ENCODE peak calls at places on chromosomes 6 and 20, in five cellular contexts. One of them, this sample, is unnamed.

GRCh38 chr20:63635431-63636141 is 8.7 kb upstream of the GMEB2 start:
- DNase-seq in astrocyte of the spinal cord: no peak
- DNase-seq in H7: no peak
- DNase-seq in heart left ventricle: peak
- DNase-seq in GM12865: peak
- DNase-seq in this sample: no peak

GRCh38 chr6:14964901-14965300 is 281.0 kb upstream of the JARID2 start:
- DNase-seq in astrocyte of the spinal cord: no peak
- DNase-seq in H7: no peak
- DNase-seq in heart left ventricle: no peak
- DNase-seq in GM12865: no peak
- DNase-seq in this sample: no peak

GRCh38 chr6:159254186-159254585 is 85.0 kb downstream of the FNDC1 start:
- DNase-seq in astrocyte of the spinal cord: no peak
- DNase-seq in H7: no peak
- DNase-seq in heart left ventricle: no peak
- DNase-seq in GM12865: no peak
- DNase-seq in this sample: no peak

GRCh38 chr6:157966597-157966977 is 15.1 kb upstream of the SYNJ2 start:
- DNase-seq in astrocyte of the spinal cord: no peak
- DNase-seq in H7: peak
- DNase-seq in heart left ventricle: no peak
- DNase-seq in GM12865: no peak
- DNase-seq in this sample: no peak

GRCh38 chr20:53773792-53774371 is 180.2 kb upstream of the ZNF217 start:
- DNase-seq in astrocyte of the spinal cord: peak
- DNase-seq in H7: no peak
- DNase-seq in heart left ventricle: no peak
- DNase-seq in GM12865: no peak
- DNase-seq in this sample: no peak

GRCh38 chr20:63534831-63535651 is 2.1 kb downstream of the PTK6 start:
- DNase-seq in astrocyte of the spinal cord: no peak
- DNase-seq in H7: no peak
- DNase-seq in heart left ventricle: peak
- DNase-seq in GM12865: no peak
- DNase-seq in this sample: no peak

GRCh38 chr6:135182120-135182992 is 1.2 kb downstream of the MYB start:
- DNase-seq in astrocyte of the spinal cord: peak
- DNase-seq in H7: peak
- DNase-seq in heart left ventricle: no peak
- DNase-seq in GM12865: peak
- DNase-seq in this sample: no peak

GRCh38 chr6:75932067-75932466 is 140.4 kb downstream of the IMPG1 start:
- DNase-seq in astrocyte of the spinal cord: peak
- DNase-seq in H7: peak
- DNase-seq in heart left ventricle: peak
- DNase-seq in GM12865: peak
- DNase-seq in this sample: no peak

GRCh38 chr6:169933251-169933821 is 181.9 kb downstream of the ERMARD start:
- DNase-seq in astrocyte of the spinal cord: no peak
- DNase-seq in H7: peak
- DNase-seq in heart left ventricle: no peak
- DNase-seq in GM12865: no peak
- DNase-seq in this sample: no peak

GRCh38 chr6:145875496-145876244 is 61.1 kb upstream of the FBXO30 start:
- DNase-seq in astrocyte of the spinal cord: no peak
- DNase-seq in H7: no peak
- DNase-seq in heart left ventricle: no peak
- DNase-seq in GM12865: no peak
- DNase-seq in this sample: no peak

GRCh38 chr20:57657537-57658446 is 37.6 kb upstream of the ZBP1 start:
- DNase-seq in astrocyte of the spinal cord: no peak
- DNase-seq in H7: peak
- DNase-seq in heart left ventricle: peak
- DNase-seq in GM12865: no peak
- DNase-seq in this sample: peak

GRCh38 chr20:7585126-7585679 is 355.1 kb downstream of the HAO1 start:
- DNase-seq in astrocyte of the spinal cord: no peak
- DNase-seq in H7: no peak
- DNase-seq in heart left ventricle: no peak
- DNase-seq in GM12865: no peak
- DNase-seq in this sample: no peak

GRCh38 chr6:116572162-116572561 is 858 bp downstream of the RWDD1 start:
- DNase-seq in astrocyte of the spinal cord: peak
- DNase-seq in H7: peak
- DNase-seq in heart left ventricle: peak
- DNase-seq in GM12865: peak
- DNase-seq in this sample: peak

GRCh38 chr6:132797975-132798819 is at the start of gene SLC18B1:
- DNase-seq in astrocyte of the spinal cord: peak
- DNase-seq in H7: peak
- DNase-seq in heart left ventricle: peak
- DNase-seq in GM12865: peak
- DNase-seq in this sample: peak

GRCh38 chr6:41088451-41088850 is 15.7 kb downstream of the NFYA start:
- DNase-seq in astrocyte of the spinal cord: peak
- DNase-seq in H7: no peak
- DNase-seq in heart left ventricle: no peak
- DNase-seq in GM12865: no peak
- DNase-seq in this sample: no peak

GRCh38 chr6:24851086-24851485 is 52.4 kb upstream of the ARMH2 start:
- DNase-seq in astrocyte of the spinal cord: no peak
- DNase-seq in H7: no peak
- DNase-seq in heart left ventricle: no peak
- DNase-seq in GM12865: no peak
- DNase-seq in this sample: no peak

GRCh38 chr6:36445651-36446050 is 2.9 kb downstream of the KCTD20 start:
- DNase-seq in astrocyte of the spinal cord: no peak
- DNase-seq in H7: no peak
- DNase-seq in heart left ventricle: no peak
- DNase-seq in GM12865: no peak
- DNase-seq in this sample: no peak

GRCh38 chr6:36442671-36443497 is at the start of the genes KCTD20 and PXT1:
- DNase-seq in astrocyte of the spinal cord: peak
- DNase-seq in H7: peak
- DNase-seq in heart left ventricle: peak
- DNase-seq in GM12865: peak
- DNase-seq in this sample: peak

GRCh38 chr6:36443951-36444428 is 1.2 kb downstream of the KCTD20 start:
- DNase-seq in astrocyte of the spinal cord: peak
- DNase-seq in H7: peak
- DNase-seq in heart left ventricle: no peak
- DNase-seq in GM12865: peak
- DNase-seq in this sample: no peak

GRCh38 chr6:36443498-36443844 is 671 bp downstream of the KCTD20 start:
- DNase-seq in astrocyte of the spinal cord: peak
- DNase-seq in H7: no peak
- DNase-seq in heart left ventricle: no peak
- DNase-seq in GM12865: no peak
- DNase-seq in this sample: no peak

DNA sequence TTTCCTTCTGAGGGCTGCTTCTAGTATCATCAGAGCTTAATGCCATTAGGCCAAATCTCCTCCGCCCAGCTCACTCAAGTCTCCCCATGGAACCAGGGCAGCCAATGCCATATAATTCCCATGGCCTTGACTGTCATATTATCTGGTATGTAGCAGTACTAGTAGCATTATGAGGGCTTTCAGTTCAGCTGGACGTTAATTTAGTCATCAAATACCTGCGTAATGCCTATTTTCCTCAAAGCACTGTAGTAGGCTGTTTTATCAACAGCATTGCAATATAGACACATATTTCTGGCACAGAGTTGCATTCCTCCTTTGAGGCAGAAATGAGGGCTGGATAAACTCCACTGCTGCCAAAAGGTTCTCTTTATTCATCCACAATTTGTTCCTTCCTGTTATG is 1.7 kb downstream of the KCTD20 start:
- DNase-seq in astrocyte of the spinal cord: peak
- DNase-seq in H7: no peak
- DNase-seq in heart left ventricle: no peak
- DNase-seq in GM12865: no peak
- DNase-seq in this sample: no peak
- H3K4me3 ChIP-seq in astrocyte of the spinal cord: peak
- H3K4me3 ChIP-seq in H7: no peak
- H3K4me3 ChIP-seq in heart left ventricle: peak
- H3K4me3 ChIP-seq in GM12865: peak
- H3K4me3 ChIP-seq in this sample: no peak

DNA sequence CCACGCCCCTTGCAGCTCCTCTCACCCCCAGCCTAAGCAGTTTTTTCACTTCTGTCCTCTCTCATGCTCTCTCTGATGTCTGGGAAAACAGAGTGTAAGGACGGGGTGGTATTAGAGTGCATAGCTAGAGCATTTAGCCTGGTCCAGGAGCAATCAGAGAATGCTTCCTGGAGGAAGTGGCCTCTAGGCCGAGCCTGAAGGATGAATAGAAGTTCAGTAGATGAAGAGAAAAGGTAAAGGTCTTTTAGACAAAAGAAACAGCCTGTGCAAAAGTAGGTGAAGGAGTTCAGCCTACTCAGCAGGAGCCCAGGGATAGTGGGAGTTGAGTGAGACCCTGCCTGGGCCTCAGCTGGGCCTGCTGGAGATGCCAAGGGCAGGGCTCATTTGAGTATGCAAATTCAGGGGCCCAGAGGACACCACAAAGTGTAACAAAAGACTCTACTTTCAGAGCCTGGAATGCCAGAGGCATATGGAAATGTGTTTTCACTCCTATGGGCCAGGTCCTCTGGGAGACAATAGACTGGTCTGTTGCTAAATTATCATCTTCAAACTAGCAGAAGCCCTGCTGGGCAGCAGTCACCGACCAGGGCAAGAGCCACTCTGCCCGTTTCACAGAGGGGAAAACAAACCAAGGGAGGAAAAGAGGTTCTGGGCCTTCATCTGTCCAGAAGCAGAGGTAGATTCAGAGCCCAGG is 19.7 kb upstream of the TM9SF4 start:
- DNase-seq in astrocyte of the spinal cord: no peak
- DNase-seq in H7: peak
- DNase-seq in heart left ventricle: no peak
- DNase-seq in GM12865: no peak
- DNase-seq in this sample: no peak
- H3K4me3 ChIP-seq in astrocyte of the spinal cord: no peak
- H3K4me3 ChIP-seq in H7: no peak
- H3K4me3 ChIP-seq in heart left ventricle: no peak
- H3K4me3 ChIP-seq in GM12865: no peak
- H3K4me3 ChIP-seq in this sample: no peak

DNA sequence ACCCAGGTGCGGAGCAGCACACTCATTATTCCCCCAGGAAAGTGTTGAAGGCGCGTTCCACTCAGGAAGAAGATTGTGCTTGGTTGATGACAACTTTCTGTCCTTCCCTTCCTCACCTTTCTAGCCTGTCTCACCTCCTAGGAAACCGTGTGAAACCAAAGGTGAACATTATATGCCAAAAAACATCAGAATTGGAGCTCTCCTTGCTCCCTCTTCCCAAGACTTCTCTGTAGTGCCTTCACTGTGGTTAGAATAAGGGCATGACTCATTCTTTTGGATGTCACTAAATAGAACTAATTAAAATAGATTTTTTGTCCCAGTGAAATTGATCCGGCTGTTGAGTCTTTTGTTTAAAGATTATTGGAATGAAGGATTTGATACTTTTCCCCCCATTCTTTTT is 143.1 kb upstream of the AKAP12 start:
- DNase-seq in astrocyte of the spinal cord: peak
- DNase-seq in H7: no peak
- DNase-seq in heart left ventricle: no peak
- DNase-seq in GM12865: no peak
- DNase-seq in this sample: no peak
- H3K4me3 ChIP-seq in astrocyte of the spinal cord: no peak
- H3K4me3 ChIP-seq in H7: no peak
- H3K4me3 ChIP-seq in heart left ventricle: no peak
- H3K4me3 ChIP-seq in GM12865: no peak
- H3K4me3 ChIP-seq in this sample: no peak

DNA sequence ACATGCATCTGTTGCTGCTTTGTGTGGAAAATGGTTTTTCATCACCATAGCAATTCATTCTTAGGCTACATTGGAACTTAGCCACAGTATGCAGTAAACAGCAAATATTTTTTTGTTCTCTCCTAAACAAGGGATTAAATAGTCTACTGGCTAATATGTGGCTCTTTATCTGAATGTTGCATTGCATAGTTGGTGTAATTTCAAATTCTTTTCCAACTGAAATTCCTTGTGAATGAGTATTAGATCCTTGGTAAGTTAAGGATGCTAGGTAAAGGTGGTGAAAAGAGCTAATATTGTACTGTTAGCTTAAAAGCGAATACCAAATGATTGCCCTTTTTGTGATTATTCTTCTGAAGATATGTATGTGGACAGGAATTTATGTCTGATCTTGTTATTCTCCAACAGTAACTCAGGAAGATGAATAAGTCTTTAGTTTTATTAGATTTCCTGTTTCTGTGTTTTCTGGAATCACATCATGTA is 968 bp downstream of the MLIP start:
- DNase-seq in astrocyte of the spinal cord: no peak
- DNase-seq in H7: no peak
- DNase-seq in heart left ventricle: no peak
- DNase-seq in GM12865: no peak
- DNase-seq in this sample: no peak
- H3K4me3 ChIP-seq in astrocyte of the spinal cord: no peak
- H3K4me3 ChIP-seq in H7: no peak
- H3K4me3 ChIP-seq in heart left ventricle: no peak
- H3K4me3 ChIP-seq in GM12865: no peak
- H3K4me3 ChIP-seq in this sample: no peak

This sample was measured in adrenal gland.